ENCODE peak calls at places on chromosomes 7 and 10, in ten cellular contexts. U, T, Q, E, V, J, P, D, R and M are unnamed samples. For H3K4me1, the result is how much of the 10 kb centered on the place peaks cover.

GRCh38 chr7:108561047-108561619 is 8.4 kb downstream of the THAP5 start:
- DNase-seq in J (no peak), Q (no peak), D (no peak), P (no peak), V (no peak), E (no peak), T (no peak), R (no peak), U (no peak), M (no peak)

GRCh38 chr7:115906690-115907089 is 123.9 kb downstream of the TFEC start:
- DNase-seq in V (no peak), R (no peak), U (no peak), J (no peak), Q (no peak), P (no peak), E (no peak), T (no peak), D (no peak), M (no peak)

GRCh38 chr10:4450981-4451501 is 375.0 kb upstream of the AKR1E2 start:
- DNase-seq in D (no peak), U (no peak), E (no peak), P (no peak), R (no peak), V (no peak), T (no peak), Q (no peak), J (no peak), M (no peak)

GRCh38 chr10:4509405-4509804 is 316.6 kb upstream of the AKR1E2 start:
- DNase-seq in R (no peak), T (no peak), E (no peak), Q (no peak), V (no peak), D (no peak), J (no peak), U (no peak), P (no peak), M (no peak)

GRCh38 chr7:120989571-120990220 is 1.2 kb downstream of the CPED1 start:
- DNase-seq in T (no peak), Q (no peak), P (no peak), V (no peak), R (peak), D (peak), J (no peak), U (no peak), E (no peak), M (peak)

GRCh38 chr7:130850960-130851359 is 117.0 kb upstream of the KLF14 start:
- DNase-seq in J (no peak), U (no peak), T (no peak), P (no peak), R (no peak), Q (no peak), E (no peak), D (no peak), V (no peak), M (no peak)

GRCh38 chr7:120168066-120168465 is 104.9 kb upstream of the KCND2 start:
- DNase-seq in U (no peak), R (no peak), D (no peak), P (no peak), J (no peak), Q (no peak), E (no peak), T (no peak), V (no peak), M (no peak)

GRCh38 chr7:21041252-21041651 is 254.6 kb upstream of the SP8 start:
- DNase-seq in E (no peak), Q (no peak), R (no peak), T (no peak), P (no peak), V (no peak), U (no peak), D (no peak), J (no peak), M (no peak)

GRCh38 chr7:29369909-29370488 is 175.4 kb downstream of the CHN2 start:
- DNase-seq in E (no peak), Q (no peak), V (no peak), R (no peak), D (no peak), J (no peak), P (no peak), T (no peak), U (no peak), M (no peak)

GRCh38 chr10:693506-693905 is 4.0 kb upstream of the DIP2C start:
- DNase-seq in U (peak), D (no peak), V (no peak), Q (no peak), E (no peak), R (no peak), J (no peak), T (no peak), P (peak), M (no peak)

GRCh38 chr10:50381637-50382036 is 130.3 kb upstream of the ASAH2 start:
- DNase-seq in T (no peak), Q (no peak), D (no peak), P (no peak), E (no peak), J (no peak), R (no peak), V (no peak), U (no peak), M (no peak)

GRCh38 chr7:155590215-155591023 is 44.1 kb upstream of the CNPY1 start:
- DNase-seq in P (no peak), J (no peak), Q (no peak), U (peak), T (peak), E (no peak), V (peak), R (no peak), D (peak), M (no peak)

GRCh38 chr10:127860632-127861031 is 32.1 kb downstream of the CLRN3 start:
- DNase-seq in E (no peak), D (no peak), J (no peak), T (no peak), V (no peak), R (no peak), U (no peak), P (no peak), Q (no peak), M (no peak)

GRCh38 chr10:76906221-76906620 is 731.4 kb downstream of the KCNMA1 start:
- DNase-seq in J (no peak), T (no peak), R (no peak), U (no peak), P (no peak), V (no peak), D (no peak), E (no peak), Q (no peak), M (no peak)

GRCh38 chr10:79610601-79611191 is at the start of gene SFTPA1:
- DNase-seq in E (no peak), R (no peak), J (no peak), U (no peak), V (peak), Q (no peak), D (no peak), T (no peak), P (no peak), M (no peak)

GRCh38 chr7:93150200-93150835 is 2.1 kb upstream of the SAMD9L start:
- DNase-seq in Q (no peak), T (no peak), R (no peak), E (no peak), V (no peak), J (no peak), D (no peak), P (peak), U (no peak), M (no peak)

GRCh38 chr10:71708301-71708703 is 11.3 kb downstream of the C10orf105 start:
- DNase-seq in U (peak), T (peak), J (no peak), E (no peak), D (peak), Q (no peak), P (peak), V (peak), R (no peak), M (peak)

DNA sequence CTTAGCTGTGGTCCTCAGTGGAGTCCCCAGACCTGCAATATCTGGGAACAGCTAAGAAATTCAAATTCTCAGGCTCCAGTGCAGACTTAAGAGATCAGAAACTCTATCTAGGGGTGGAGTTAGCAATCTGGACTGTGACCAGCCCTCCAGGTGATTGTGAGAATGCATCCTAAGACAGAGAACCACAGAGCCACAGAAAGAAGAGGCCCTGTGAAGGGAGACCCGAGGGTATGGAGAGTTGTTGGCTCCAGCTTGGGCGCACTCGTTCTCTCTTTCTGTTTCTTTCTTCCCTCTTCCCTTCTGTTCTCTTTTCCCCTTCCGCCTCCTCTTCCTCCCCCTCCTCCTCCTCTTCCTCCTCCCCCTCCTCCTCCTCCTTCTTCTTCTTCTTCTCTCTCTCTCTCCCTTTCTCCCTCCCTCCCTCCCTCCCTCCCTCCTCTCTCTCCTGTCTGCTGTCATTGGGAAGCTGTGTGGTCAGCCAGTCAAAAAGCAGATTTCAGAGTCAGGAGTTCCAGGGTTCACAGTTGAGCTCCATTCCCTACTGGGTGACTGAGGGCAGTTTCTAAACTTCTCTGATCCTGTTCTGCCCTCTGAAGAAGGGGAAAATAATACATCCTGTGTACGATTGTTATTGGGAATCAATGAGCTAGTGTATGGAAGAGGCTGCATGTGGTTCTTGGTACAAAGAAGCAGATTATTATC is 62.1 kb upstream of the STEAP1B start:
- DNase-seq in T (no peak), J (no peak), Q (no peak), U (no peak), P (no peak), V (no peak), R (no peak), E (no peak), D (peak), M (no peak)
- H3K4me1 ChIP-seq in T (under half), J (half or more), Q (under half), U (under half), P (half or more), V (half or more), R (under half), E (under half), D (under half), M (under half)

DNA sequence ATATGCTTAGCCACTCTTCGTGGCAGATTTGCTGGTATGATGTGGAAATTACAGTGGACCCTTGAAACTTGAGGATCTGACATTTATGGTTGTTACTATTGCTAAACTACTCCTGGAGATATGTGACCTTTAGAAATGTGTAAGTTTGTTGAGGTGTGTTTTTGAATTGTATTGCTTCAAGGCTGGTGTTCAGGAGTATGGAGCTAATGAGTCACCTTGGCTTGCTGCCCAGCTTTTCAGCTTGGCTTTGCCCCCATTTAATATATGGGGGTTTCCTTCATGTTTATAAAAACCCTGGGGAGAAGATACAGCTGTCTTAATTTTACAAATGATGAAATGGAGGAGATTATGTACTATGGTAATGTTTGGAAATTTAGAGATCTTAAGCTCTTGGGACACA is 11.6 kb downstream of the HBP1 start:
- DNase-seq in P (peak), V (peak), R (no peak), J (no peak), D (peak), E (no peak), U (peak), T (peak), Q (no peak), M (no peak)
- TF ChIP-seq EP300 in P (no peak), V (no peak), R (no peak), J (no peak), D (no peak), E (no peak), U (no peak), T (no peak), Q (no peak), M (no peak)

GRCh38 chr10:31656820-31657470 is 271.7 kb downstream of the ARHGAP12 start:
- DNase-seq in R (no peak), J (no peak), Q (no peak), P (no peak), E (no peak), T (no peak), U (no peak), D (no peak), V (no peak), M (no peak)

GRCh38 chr10:31657471-31657844 is 271.2 kb downstream of the ARHGAP12 start:
- DNase-seq in U (no peak), P (no peak), T (no peak), E (no peak), Q (no peak), D (no peak), R (no peak), J (no peak), V (no peak), M (no peak)

GRCh38 chr10:31660301-31660700 is 268.3 kb downstream of the ARHGAP12 start:
- DNase-seq in R (peak), D (no peak), U (no peak), V (no peak), Q (no peak), P (no peak), J (no peak), E (no peak), T (peak), M (no peak)

GRCh38 chr10:31664803-31665202 is 263.8 kb downstream of the ARHGAP12 start:
- DNase-seq in V (no peak), R (peak), P (no peak), E (no peak), J (no peak), T (peak), D (no peak), U (no peak), Q (no peak), M (no peak)

GRCh38 chr10:31659665-31660064 is 269.0 kb downstream of the ARHGAP12 start:
- DNase-seq in E (no peak), D (no peak), V (no peak), T (no peak), R (no peak), Q (no peak), P (no peak), U (no peak), J (no peak), M (no peak)
- H3K4me1 ChIP-seq in E (under half), D (under half), V (under half), T (under half), R (half or more), Q (under half), P (under half), U (under half), J (under half), M (under half)

GRCh38 chr10:52956451-52956850 is 183.9 kb upstream of the MBL2 start:
- DNase-seq in E (no peak), D (no peak), R (no peak), U (no peak), T (no peak), J (no peak), P (no peak), Q (no peak), V (no peak), M (no peak)
- TF ChIP-seq EP300 in E (no peak), D (no peak), R (no peak), U (no peak), T (no peak), J (no peak), P (no peak), Q (no peak), V (no peak), M (no peak)

GRCh38 chr7:43137811-43138210 is 25.4 kb downstream of the HECW1 start:
- DNase-seq in Q (no peak), R (no peak), J (no peak), U (no peak), V (no peak), E (no peak), T (no peak), P (no peak), D (no peak), M (no peak)
- H3K4me1 ChIP-seq in Q (under half), R (under half), J (under half), U (under half), V (under half), E (under half), T (under half), P (under half), D (under half), M (under half)

GRCh38 chr7:1468203-1468602 is 8.9 kb upstream of the MICALL2 start:
- DNase-seq in R (no peak), U (no peak), V (no peak), E (no peak), Q (no peak), P (no peak), T (no peak), J (no peak), D (no peak), M (no peak)

GRCh38 chr7:1463685-1464223 is 4.5 kb upstream of the MICALL2 start:
- DNase-seq in Q (no peak), V (no peak), P (peak), D (peak), E (no peak), T (peak), R (no peak), J (no peak), U (no peak), M (no peak)

GRCh38 chr7:1468899-1469298 is 9.6 kb upstream of the MICALL2 start:
- DNase-seq in U (no peak), R (no peak), V (no peak), J (no peak), E (no peak), D (no peak), P (no peak), Q (no peak), T (no peak), M (no peak)

GRCh38 chr7:1464694-1465093 is 5.4 kb upstream of the MICALL2 start:
- DNase-seq in T (no peak), U (no peak), V (no peak), P (no peak), E (no peak), J (no peak), Q (no peak), R (no peak), D (no peak), M (no peak)

DNA sequence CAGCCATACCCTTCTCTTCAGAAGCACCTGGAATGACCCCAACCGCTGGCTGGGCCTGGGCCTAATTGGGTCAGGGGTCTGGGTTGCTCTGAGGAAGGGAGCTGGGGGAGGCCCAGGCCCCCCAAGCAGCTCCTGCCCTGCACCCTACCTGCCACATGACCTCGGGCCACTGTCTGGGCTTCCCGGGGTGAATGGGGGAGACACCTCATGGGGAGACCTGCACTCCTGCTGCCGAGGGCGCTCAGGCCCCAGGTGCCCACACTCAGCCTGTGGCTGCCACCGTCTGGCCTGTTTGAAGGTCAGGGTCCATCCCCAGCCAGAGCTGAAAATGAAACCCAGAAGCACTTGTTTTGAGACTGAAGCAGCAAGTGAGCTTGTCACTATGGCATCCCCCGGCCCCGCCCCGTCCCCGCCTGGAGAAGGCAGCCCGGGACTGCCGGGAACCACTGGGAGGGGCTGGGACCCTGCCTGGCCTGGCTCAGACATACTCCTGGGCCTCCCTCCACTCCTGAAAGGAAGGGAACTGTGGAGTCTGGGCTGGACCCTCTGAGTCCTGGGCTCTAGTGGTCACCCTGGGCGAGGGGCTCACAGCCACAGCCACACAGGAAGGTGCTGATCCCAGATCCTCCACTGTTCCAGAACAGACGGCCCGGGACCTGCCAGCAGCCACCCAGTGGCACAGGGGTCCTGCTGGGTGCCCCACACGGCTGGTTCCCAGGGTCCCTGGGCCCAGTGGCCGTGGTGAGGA is 7.4 kb upstream of the MICALL2 start:
- DNase-seq in E (peak), V (peak), J (no peak), Q (no peak), D (peak), R (peak), T (peak), P (peak), U (peak), M (peak)
- TF ChIP-seq EP300 in E (peak), V (peak), J (no peak), Q (no peak), D (no peak), R (no peak), T (peak), P (no peak), U (peak), M (no peak)

GRCh38 chr7:1027285-1028043 is 16.9 kb upstream of the GPR146 start:
- DNase-seq in P (peak), R (no peak), V (no peak), E (no peak), T (no peak), Q (no peak), U (no peak), J (no peak), D (peak), M (peak)

GRCh38 chr7:1029637-1030443 is 14.5 kb upstream of the GPR146 start:
- DNase-seq in V (no peak), J (no peak), Q (no peak), P (no peak), E (no peak), R (no peak), U (no peak), D (no peak), T (no peak), M (no peak)

GRCh38 chr7:1028044-1028770 is 16.1 kb upstream of the GPR146 start:
- DNase-seq in D (peak), R (peak), P (peak), J (peak), T (peak), U (peak), E (peak), V (peak), Q (no peak), M (peak)

GRCh38 chr7:1030444-1031070 is 13.8 kb upstream of the GPR146 start:
- DNase-seq in Q (no peak), T (no peak), E (no peak), V (no peak), U (no peak), R (no peak), D (no peak), P (no peak), J (no peak), M (no peak)

DNA sequence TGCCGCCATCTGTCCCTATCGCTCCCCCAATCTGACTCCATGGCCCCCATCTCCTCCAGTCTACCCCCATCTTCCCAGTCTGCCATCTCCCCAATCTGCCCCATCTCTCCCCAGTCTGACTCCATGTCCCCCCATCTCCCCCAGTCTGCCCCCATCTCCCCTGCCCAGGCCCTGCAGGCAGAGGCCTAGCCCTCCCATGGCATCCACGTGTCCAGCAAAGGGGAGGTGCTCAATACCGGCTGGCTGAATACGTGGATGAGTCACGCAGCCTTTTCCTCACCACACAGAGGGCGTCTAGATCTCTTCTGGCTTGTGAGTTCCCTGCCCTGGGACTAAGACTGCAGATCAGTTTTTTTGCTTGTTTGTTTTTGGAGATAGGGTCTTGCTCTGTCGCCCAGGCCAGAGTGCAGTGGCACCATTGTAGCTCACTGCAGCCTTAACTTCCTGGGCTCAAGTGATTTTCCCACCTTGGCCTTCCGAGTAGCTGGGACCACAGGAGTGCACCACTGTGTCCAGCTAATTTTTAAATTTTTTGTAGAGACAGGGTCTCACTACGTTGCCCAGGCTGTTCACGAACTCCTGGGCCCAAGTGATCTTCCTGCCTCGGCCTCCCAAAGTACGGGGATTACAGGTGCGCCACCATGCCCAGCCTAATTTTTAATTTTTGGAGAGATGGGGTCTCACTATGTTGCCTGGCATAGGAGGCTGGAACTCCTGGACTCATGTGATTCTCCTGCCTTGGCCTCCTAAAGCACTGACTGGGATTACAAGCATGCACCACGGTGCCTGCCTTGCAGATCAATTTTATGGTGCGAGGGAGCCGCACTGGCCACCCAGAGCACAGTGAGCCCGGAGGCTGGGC is 15.3 kb upstream of the GPR146 start:
- DNase-seq in P (peak), V (peak), T (peak), Q (no peak), U (peak), R (peak), E (peak), J (peak), D (peak), M (peak)
- H3K4me1 ChIP-seq in P (under half), V (under half), T (under half), Q (under half), U (under half), R (under half), E (under half), J (half or more), D (half or more), M (under half)